ENCODE peak calls at places on chromosomes 5 and 9, in nine cellular contexts. B, C, O, R, K, Y, M, I and E are unnamed samples.
A peak's percentile ranks its signal among the peaks of the same experiment; 100 is the strongest.

GRCh38 chr5:50905996-50906395 is 239.6 kb downstream of the PARP8 start:
- DNase-seq in B (no peak), C (no peak), O (no peak), R (no peak), K (no peak), Y (no peak), M (no peak), I (no peak), E (no peak)

GRCh38 chr5:88555658-88556057 is 287.0 kb upstream of the TMEM161B start:
- DNase-seq in B (no peak), C (no peak), O (no peak), R (no peak), K (no peak), Y (no peak), M (no peak), I (peak; percentile 37), E (peak; percentile 10)

GRCh38 chr5:180075703-180076102 is 4.1 kb upstream of the RNF130 start:
- DNase-seq in B (no peak), C (no peak), O (no peak), R (no peak), K (no peak), Y (no peak), M (no peak), I (no peak), E (no peak)

GRCh38 chr9:131480258-131480657 is 22.5 kb upstream of the POMT1 start:
- DNase-seq in B (no peak), C (no peak), O (no peak), R (no peak), K (no peak), Y (no peak), M (no peak), I (no peak), E (no peak)

GRCh38 chr5:178797101-178797521 is 62.6 kb upstream of the ZNF354B start:
- DNase-seq in B (no peak), C (no peak), O (no peak), R (no peak), K (no peak), Y (no peak), M (no peak), I (no peak), E (no peak)

GRCh38 chr9:87401681-87402080 is 96.0 kb upstream of the DAPK1 start:
- DNase-seq in B (no peak), C (no peak), O (no peak), R (no peak), K (no peak), Y (no peak), M (no peak), I (no peak), E (no peak)

GRCh38 chr5:98581416-98581999 is 192.0 kb upstream of the RGMB start:
- DNase-seq in B (no peak), C (no peak), O (no peak), R (peak; percentile 50), K (no peak), Y (no peak), M (no peak), I (no peak), E (no peak)

GRCh38 chr5:79846198-79846521 is 144.9 kb downstream of the MTX3 start:
- DNase-seq in B (no peak), C (no peak), O (no peak), R (no peak), K (no peak), Y (no peak), M (no peak), I (no peak), E (no peak)

GRCh38 chr5:82257729-82258128 is 20.4 kb downstream of the RPS23 start:
- DNase-seq in B (no peak), C (no peak), O (no peak), R (no peak), K (no peak), Y (no peak), M (no peak), I (peak; percentile 7), E (no peak)

GRCh38 chr5:84204772-84205171 is 179.9 kb downstream of the EDIL3 start:
- DNase-seq in B (no peak), C (no peak), O (no peak), R (no peak), K (no peak), Y (no peak), M (no peak), I (no peak), E (no peak)

GRCh38 chr9:14136047-14136446 is 177.9 kb downstream of the NFIB start:
- DNase-seq in B (no peak), C (no peak), O (no peak), R (no peak), K (no peak), Y (no peak), M (no peak), I (no peak), E (no peak)

GRCh38 chr9:34204011-34204635 is 25.3 kb downstream of the UBAP1 start:
- DNase-seq in B (no peak), C (no peak), O (no peak), R (no peak), K (no peak), Y (no peak), M (no peak), I (no peak), E (no peak)

GRCh38 chr5:180818275-180818674 is 15.7 kb upstream of the MGAT1 start:
- DNase-seq in B (no peak), C (no peak), O (no peak), R (no peak), K (no peak), Y (no peak), M (no peak), I (no peak), E (no peak)

GRCh38 chr5:103218164-103218563 is 40.4 kb upstream of the MACIR start:
- DNase-seq in B (no peak), C (no peak), O (no peak), R (peak; percentile 99), K (peak; percentile 36), Y (no peak), M (no peak), I (no peak), E (no peak)

GRCh38 chr9:107019216-107019615 is 156.2 kb downstream of the ZNF462 start:
- DNase-seq in B (no peak), C (no peak), O (no peak), R (peak; percentile 64), K (peak; percentile 33), Y (no peak), M (no peak), I (no peak), E (no peak)

GRCh38 chr5:16531063-16531667 is 65.6 kb upstream of the ZNF622 start:
- DNase-seq in B (no peak), C (no peak), O (no peak), R (no peak), K (no peak), Y (no peak), M (no peak), I (no peak), E (no peak)

GRCh38 chr5:135739383-135739961 is 95.0 kb upstream of the SLC25A48 start:
- DNase-seq in B (no peak), C (no peak), O (no peak), R (no peak), K (no peak), Y (no peak), M (no peak), I (no peak), E (no peak)

GRCh38 chr9:133490201-133490681 is 11.3 kb upstream of the SLC2A6 start:
- DNase-seq in B (no peak), C (no peak), O (no peak), R (no peak), K (no peak), Y (no peak), M (peak; percentile 25), I (no peak), E (no peak)